ENCODE peak calls at places on chromosomes 12 and 14, in nine cellular contexts. G is non-pigmented ciliary epithelial cell, I is neuronal stem cell, K is fibroblast of the conjunctiva, M is AG08395, C is transverse colon, T is GM18507, Z is upper lobe of right lung, X is astrocyte of the spinal cord. S is an unnamed sample.

GRCh38 chr12:95733156-95733825 is 57.3 kb downstream of the NTN4 start:
- DNase-seq in X (peak; percentile 91), C (no peak), M (peak; percentile 84), Z (no peak), I (no peak), K (no peak), G (no peak), T (no peak), S (no peak)

GRCh38 chr12:113259499-113259953 is 38.3 kb downstream of the TPCN1 start:
- DNase-seq in I (no peak), G (no peak), X (no peak), K (peak; percentile 40), C (peak; percentile 68), Z (no peak), M (peak; percentile 66), T (no peak), S (peak; percentile 56)

GRCh38 chr12:3202734-3203446 is 125.7 kb downstream of the TSPAN9 start:
- DNase-seq in K (no peak), G (no peak), Z (peak; percentile 76), T (peak; percentile 44), M (peak; percentile 78), C (peak; percentile 39), I (peak; percentile 66), X (peak; percentile 54), S (peak; percentile 88)

GRCh38 chr12:47095446-47096236 is 15.9 kb upstream of the AMIGO2 start:
- DNase-seq in C (no peak), K (no peak), M (peak; percentile 50), I (no peak), Z (no peak), G (peak; percentile 90), X (peak; percentile 89), T (no peak), S (no peak)

GRCh38 chr14:56181666-56182065 is 63.5 kb downstream of the PELI2 start:
- DNase-seq in C (no peak), G (no peak), I (no peak), K (no peak), X (no peak), Z (no peak), M (no peak), T (no peak), S (no peak)

GRCh38 chr14:31781578-31781977 is 220.4 kb downstream of the NUBPL start:
- DNase-seq in G (no peak), K (no peak), C (no peak), X (peak; percentile 51), I (peak; percentile 15), M (no peak), T (no peak), Z (no peak), S (no peak)

GRCh38 chr12:10392394-10392930 is 2.6 kb upstream of the KLRK1 start:
- DNase-seq in X (peak; percentile 98), Z (no peak), M (peak; percentile 76), K (peak; percentile 96), G (peak; percentile 94), T (peak; percentile 18), C (peak; percentile 30), I (no peak), S (no peak)

GRCh38 chr12:112190626-112191025 is 65.3 kb downstream of the TRAFD1 start:
- DNase-seq in T (no peak), M (no peak), K (no peak), X (no peak), Z (peak; percentile 71), I (no peak), C (peak; percentile 77), G (no peak), S (no peak)

GRCh38 chr12:121939190-121939589 is 20.8 kb downstream of the CFAP251 start:
- DNase-seq in M (no peak), K (no peak), Z (no peak), G (no peak), C (peak; percentile 20), I (no peak), T (no peak), X (no peak), S (no peak)

GRCh38 chr14:99215277-99215676 is 56.7 kb downstream of the BCL11B start:
- DNase-seq in M (peak; percentile 85), C (no peak), X (peak; percentile 97), Z (no peak), T (no peak), G (peak; percentile 3), I (no peak), K (peak; percentile 83), S (no peak)

GRCh38 chr14:35390577-35391387 is 13.8 kb downstream of the NFKBIA start:
- DNase-seq in Z (no peak), G (no peak), T (no peak), K (no peak), I (no peak), X (peak; percentile 50), M (no peak), C (no peak), S (no peak)